ENCODE peak calls at places on chromosome 2, in four cellular contexts. L is HepG2, W is H1, U is K562. A is an unnamed sample.

GRCh38 chr2:8122506-8122898 is 559.4 kb upstream of the ID2 start:
- DNase-seq in L (no peak), U (no peak), W (no peak), A (no peak)

GRCh38 chr2:101328474-101329007 is 20.0 kb upstream of the RNF149 start:
- DNase-seq in U (no peak), L (no peak), W (no peak), A (peak)

GRCh38 chr2:206004004-206004693 is 81.8 kb downstream of the INO80D start:
- DNase-seq in L (peak), U (peak), W (peak), A (no peak)

GRCh38 chr2:118981627-118982026 is 39.6 kb downstream of the MARCO start:
- DNase-seq in U (no peak), W (no peak), L (no peak), A (no peak)

GRCh38 chr2:180677928-180678327 is 302.5 kb upstream of the UBE2E3 start:
- DNase-seq in W (no peak), U (no peak), L (no peak), A (no peak)

GRCh38 chr2:215624423-215624829 is 188.6 kb upstream of the FN1 start:
- DNase-seq in W (no peak), U (no peak), L (peak), A (no peak)

GRCh38 chr2:159213296-159213695 is 73.2 kb downstream of the WDSUB1 start:
- DNase-seq in W (no peak), U (no peak), L (no peak), A (no peak)

GRCh38 chr2:61354486-61355197 is 116.2 kb downstream of the USP34 start:
- DNase-seq in W (no peak), U (no peak), L (no peak), A (no peak)

GRCh38 chr2:124804014-124804940 is 779.2 kb downstream of the CNTNAP5 start:
- DNase-seq in L (peak), W (no peak), U (peak), A (peak)

GRCh38 chr2:88667219-88667618 is 24.3 kb upstream of the RPIA start:
- DNase-seq in L (no peak), W (no peak), U (no peak), A (no peak)

GRCh38 chr2:88666576-88666975 is 24.9 kb upstream of the RPIA start:
- DNase-seq in L (peak), W (no peak), U (no peak), A (no peak)

GRCh38 chr2:88668862-88669261 is 22.6 kb upstream of the RPIA start:
- DNase-seq in U (no peak), W (no peak), L (peak), A (no peak)

GRCh38 chr2:88671786-88672427 is 19.6 kb upstream of the RPIA start:
- DNase-seq in U (peak), W (peak), L (peak), A (no peak)

GRCh38 chr2:88669371-88670214 is 21.9 kb upstream of the RPIA start:
- DNase-seq in U (peak), L (peak), W (no peak), A (peak)
- TF ChIP-seq CBX5 in U (no peak), L (no peak), W (no peak), A (no peak)

GRCh38 chr2:37856101-37856751 is 68.9 kb upstream of the RMDN2 start:
- DNase-seq in U (no peak), W (no peak), L (no peak), A (no peak)
- H3K9ac ChIP-seq in U (no peak), W (no peak), L (no peak), A (no peak)

GRCh38 chr2:237295889-237296480 is 118.0 kb downstream of the COL6A3 start:
- DNase-seq in U (no peak), L (no peak), W (no peak), A (no peak)
- TF ChIP-seq CBX5 in U (no peak), L (no peak), W (no peak), A (no peak)

GRCh38 chr2:10124538-10125045 is 2.1 kb downstream of the RRM2 start:
- DNase-seq in U (no peak), W (no peak), L (peak), A (no peak)
- H3K9ac ChIP-seq in U (peak), W (no peak), L (peak), A (peak)